ENCODE peak calls at places on chromosomes 4 and X, in seven cellular contexts. W, Y, C, K, V, N and J are unnamed samples.

GRCh38 chr4:65217179-65217578 is 453.1 kb downstream of the EPHA5 start:
- DNase-seq in W (no peak), Y (no peak), C (no peak), K (no peak), V (no peak), N (no peak), J (no peak)

GRCh38 chrX:30822719-30823118 is 66.3 kb downstream of the TAB3 start:
- DNase-seq in W (no peak), Y (no peak), C (no peak), K (no peak), V (no peak), N (no peak), J (no peak)

GRCh38 chrX:4547218-4547836 is 833.9 kb upstream of the PRKX start:
- DNase-seq in W (peak), Y (peak), C (peak), K (peak), V (no peak), N (peak), J (peak)

GRCh38 chr4:98720871-98721480 is 62.6 kb upstream of the TSPAN5 start:
- DNase-seq in W (peak), Y (no peak), C (peak), K (no peak), V (no peak), N (no peak), J (no peak)

GRCh38 chrX:11242704-11243103 is 50.5 kb upstream of the AMELX start:
- DNase-seq in W (no peak), Y (no peak), C (no peak), K (no peak), V (no peak), N (no peak), J (no peak)

GRCh38 chr4:186201535-186202230 is 10.3 kb downstream of the CYP4V2 start:
- DNase-seq in W (peak), Y (no peak), C (peak), K (peak), V (no peak), N (peak), J (peak)

GRCh38 chrX:141443922-141444321 is 140.6 kb downstream of the SPANXA1 start:
- DNase-seq in W (no peak), Y (no peak), C (no peak), K (no peak), V (no peak), N (no peak), J (no peak)

GRCh38 chrX:132227383-132228112 is 8.3 kb upstream of the RAP2C start:
- DNase-seq in W (no peak), Y (no peak), C (peak), K (no peak), V (no peak), N (no peak), J (no peak)

GRCh38 chrX:110462957-110463356 is 104.3 kb downstream of the RTL9 start:
- DNase-seq in W (no peak), Y (no peak), C (no peak), K (no peak), V (no peak), N (no peak), J (no peak)

GRCh38 chr4:55545133-55545532 is 1.6 kb downstream of the CLOCK start:
- DNase-seq in W (peak), Y (no peak), C (peak), K (no peak), V (no peak), N (no peak), J (no peak)

GRCh38 chr4:55545681-55546632 is 752 bp downstream of the CLOCK start:
- DNase-seq in W (peak), Y (peak), C (peak), K (peak), V (peak), N (peak), J (peak)

GRCh38 chr4:55547461-55547770 is 707 bp upstream of the CLOCK start:
- DNase-seq in W (no peak), Y (no peak), C (no peak), K (no peak), V (peak), N (peak), J (no peak)

GRCh38 chr4:55547918-55548317 is 1.2 kb upstream of the CLOCK start:
- DNase-seq in W (no peak), Y (no peak), C (no peak), K (no peak), V (no peak), N (no peak), J (no peak)

GRCh38 chr4:55546633-55547460 is at the start of gene CLOCK:
- DNase-seq in W (peak), Y (peak), C (peak), K (peak), V (peak), N (peak), J (peak)
- TF ChIP-seq POLR2A in W (peak), Y (peak), C (peak), K (peak), V (peak), N (no peak), J (peak)

DNA sequence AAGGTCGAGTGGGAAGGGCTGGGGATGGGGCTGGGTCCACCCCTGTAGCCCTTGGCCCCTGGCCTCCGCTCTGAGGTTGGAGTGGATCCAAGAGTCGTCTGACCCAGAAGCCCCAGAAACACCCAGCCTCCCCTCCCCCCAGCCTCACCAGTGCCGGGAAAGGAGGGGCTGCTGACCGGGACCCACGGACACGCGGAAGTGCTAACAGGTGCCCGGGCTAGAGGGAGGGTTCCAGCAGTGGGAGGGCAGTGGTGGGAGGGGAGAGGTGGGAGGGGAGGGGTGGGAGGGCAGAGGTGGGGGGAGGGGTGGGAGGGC is 131.8 kb upstream of the NKX1-1 start:
- DNase-seq in W (no peak), Y (no peak), C (no peak), K (no peak), V (no peak), N (peak), J (no peak)
- TF ChIP-seq POLR2A in W (no peak), Y (no peak), C (no peak), K (no peak), V (no peak), N (no peak), J (no peak)

GRCh38 chr4:174215055-174215454 is 68.4 kb downstream of the FBXO8 start:
- DNase-seq in W (no peak), Y (no peak), C (no peak), K (no peak), V (no peak), N (no peak), J (no peak)
- TF ChIP-seq POLR2A in W (no peak), Y (no peak), C (no peak), K (no peak), V (no peak), N (no peak), J (no peak)

GRCh38 chr4:87391783-87392054 is 731 bp upstream of the HSD17B11 start:
- DNase-seq in W (no peak), Y (no peak), C (no peak), K (no peak), V (no peak), N (no peak), J (no peak)

GRCh38 chr4:87390931-87391782 is at the start of gene HSD17B11:
- DNase-seq in W (peak), Y (peak), C (peak), K (peak), V (peak), N (peak), J (peak)

GRCh38 chr4:87382931-87383330 is 8.1 kb downstream of the HSD17B11 start:
- DNase-seq in W (no peak), Y (no peak), C (no peak), K (no peak), V (no peak), N (no peak), J (no peak)

GRCh38 chr4:87392183-87392582 is 1.2 kb upstream of the HSD17B11 start:
- DNase-seq in W (no peak), Y (no peak), C (no peak), K (no peak), V (no peak), N (no peak), J (no peak)

DNA sequence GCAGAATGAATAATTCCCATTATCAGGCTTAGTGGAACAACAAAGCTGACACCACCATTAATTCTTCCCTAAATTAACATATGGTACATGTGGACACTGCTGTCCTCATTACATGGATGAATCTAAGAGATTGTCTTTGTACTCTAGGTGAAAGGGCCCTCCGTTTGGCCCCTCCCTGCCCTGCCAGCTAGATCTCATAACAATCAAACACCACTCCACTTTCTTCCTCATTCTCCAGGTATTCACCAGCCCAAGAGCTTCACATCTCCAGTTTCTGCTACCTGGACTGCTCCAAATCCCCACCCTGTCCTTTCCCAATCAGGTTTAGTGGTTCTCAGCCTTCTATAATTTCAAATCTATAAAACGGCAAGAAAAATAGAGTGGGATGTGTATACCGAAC is 3.8 kb downstream of the HSD17B11 start:
- DNase-seq in W (no peak), Y (no peak), C (no peak), K (no peak), V (no peak), N (no peak), J (peak)
- TF ChIP-seq POLR2A in W (no peak), Y (no peak), C (no peak), K (no peak), V (no peak), N (no peak), J (peak)

GRCh38 chrX:70133303-70134115 is at the start of gene IGBP1:
- DNase-seq in W (peak), Y (peak), C (peak), K (peak), V (peak), N (peak), J (peak)
- TF ChIP-seq POLR2A in W (no peak), Y (no peak), C (peak), K (peak), V (no peak), N (peak), J (peak)

DNA sequence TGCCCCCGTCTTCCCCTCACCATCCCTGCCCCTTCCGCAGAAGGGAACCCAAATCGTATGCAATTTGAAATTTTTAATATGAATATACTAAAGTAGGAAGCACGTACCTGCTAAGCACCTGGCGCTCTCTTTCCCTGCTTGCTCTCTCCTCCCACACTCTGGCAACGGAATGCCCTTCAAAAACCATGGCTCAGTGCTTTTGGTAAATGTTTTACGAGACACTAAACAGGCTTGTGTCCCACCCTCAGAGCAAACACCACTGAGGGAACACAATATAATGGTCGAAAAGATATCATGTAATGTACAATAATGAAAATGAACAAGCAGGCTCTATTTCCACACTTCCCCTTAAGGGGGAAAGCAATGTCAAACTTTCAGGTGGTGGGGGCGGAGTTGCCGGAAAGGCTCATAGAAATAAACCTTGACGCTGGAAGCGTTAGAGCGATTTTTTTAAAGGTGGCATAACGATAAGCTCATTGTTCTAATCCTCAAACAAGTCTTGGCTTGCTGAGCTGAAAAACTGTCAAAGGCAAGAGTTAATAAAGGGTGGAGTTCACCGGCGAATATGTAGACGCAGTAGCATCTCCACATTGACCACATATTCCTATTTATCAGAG is 115.1 kb downstream of the RBM47 start:
- DNase-seq in W (no peak), Y (no peak), C (no peak), K (peak), V (no peak), N (no peak), J (peak)
- TF ChIP-seq POLR2A in W (no peak), Y (no peak), C (no peak), K (no peak), V (no peak), N (no peak), J (peak)

GRCh38 chr4:58962424-58962823 is 1852.2 kb upstream of the IGFBP7 start:
- DNase-seq in W (no peak), Y (no peak), C (no peak), K (no peak), V (no peak), N (no peak), J (no peak)

GRCh38 chr4:58961283-58961682 is 1851.1 kb upstream of the IGFBP7 start:
- DNase-seq in W (no peak), Y (no peak), C (no peak), K (no peak), V (no peak), N (no peak), J (no peak)

GRCh38 chr4:58961925-58962324 is 1851.7 kb upstream of the IGFBP7 start:
- DNase-seq in W (no peak), Y (no peak), C (no peak), K (no peak), V (no peak), N (no peak), J (no peak)
- TF ChIP-seq POLR2A in W (no peak), Y (no peak), C (no peak), K (no peak), V (no peak), N (no peak), J (no peak)